ENCODE peak calls at places on chromosomes 16 and 17, in nine cellular contexts. T is hypothalamus; V is IMR-90; W is EH; Z is activated naive CD8-positive, alpha-beta T cell treated with anti-CD3 and anti-CD28 coated beads for 36 hours; E is nephron progenitor cell; D is EL; F is effector CD4-positive, alpha-beta T cell; B is stomach. I is an unnamed sample.

GRCh38 chr17:54666559-54666958 is 234.1 kb upstream of the TOM1L1 start:
- DNase-seq in T (no peak), V (no peak), W (no peak), Z (no peak), E (no peak), D (no peak), F (no peak), B (no peak), I (no peak)

GRCh38 chr16:62036101-62036806 is at the start of gene CDH8:
- DNase-seq in T (no peak), V (no peak), W (peak; percentile 2), Z (no peak), E (peak; percentile 69), D (peak; percentile 14), F (no peak), B (no peak), I (peak; percentile 85)

GRCh38 chr17:14630025-14630424 is 329.1 kb downstream of the HS3ST3B1 start:
- DNase-seq in T (no peak), V (no peak), W (no peak), Z (no peak), E (no peak), D (no peak), F (no peak), B (no peak), I (no peak)

GRCh38 chr17:62067165-62068145 is 2.4 kb upstream of the MED13 start:
- DNase-seq in T (no peak), V (no peak), W (no peak), Z (no peak), E (no peak), D (no peak), F (no peak), B (no peak), I (no peak)

GRCh38 chr16:12590963-12591362 is 212.7 kb downstream of the CPPED1 start:
- DNase-seq in T (no peak), V (no peak), W (no peak), Z (no peak), E (no peak), D (no peak), F (no peak), B (no peak), I (no peak)

GRCh38 chr17:9259419-9259818 is 238.1 kb downstream of the NTN1 start:
- DNase-seq in T (no peak), V (no peak), W (no peak), Z (no peak), E (no peak), D (no peak), F (no peak), B (no peak), I (no peak)

GRCh38 chr17:18226284-18226945 is 980 bp downstream of the LLGL1 start:
- DNase-seq in T (no peak), V (peak; percentile 11), W (peak; percentile 31), Z (no peak), E (peak; percentile 33), D (peak; percentile 31), F (no peak), B (no peak), I (no peak)

GRCh38 chr17:11637796-11638195 is 39.5 kb downstream of the DNAH9 start:
- DNase-seq in T (no peak), V (no peak), W (no peak), Z (no peak), E (no peak), D (no peak), F (no peak), B (no peak), I (no peak)

GRCh38 chr17:69358688-69359596 is 32.0 kb upstream of the ABCA5 start:
- DNase-seq in T (no peak), V (no peak), W (no peak), Z (no peak), E (peak; percentile 10), D (no peak), F (no peak), B (no peak), I (no peak)

GRCh38 chr17:43169561-43170139 is 1.4 kb upstream of the NBR1 start:
- DNase-seq in T (no peak), V (peak; percentile 26), W (peak; percentile 14), Z (peak; percentile 29), E (peak; percentile 35), D (no peak), F (peak; percentile 7), B (peak; percentile 66), I (no peak)

GRCh38 chr16:11586375-11586855 is 304 bp downstream of the LITAF start:
- DNase-seq in T (no peak), V (no peak), W (peak; percentile 29), Z (no peak), E (no peak), D (peak; percentile 35), F (no peak), B (no peak), I (no peak)